ENCODE peak calls at places on chromosomes 3 and 15, in six cellular contexts. N is mesendoderm, U is neuronal stem cell, T is IMR-90, P is mesenchymal stem cell, Y is H1. R is an unnamed sample.

GRCh38 chr15:35533130-35534110 is 12.5 kb downstream of the DPH6 start:
- DNase-seq in N (no peak), U (no peak), T (peak; percentile 85), P (peak; percentile 24), Y (no peak), R (no peak)

GRCh38 chr3:99400352-99400751 is 238.0 kb upstream of the COL8A1 start:
- DNase-seq in N (no peak), U (no peak), T (no peak), P (no peak), Y (no peak), R (no peak)

GRCh38 chr3:89145995-89146394 is 38.6 kb downstream of the EPHA3 start:
- DNase-seq in N (peak; percentile 40), U (no peak), T (peak; percentile 86), P (peak; percentile 90), Y (no peak), R (peak; percentile 6)

GRCh38 chr3:184491011-184491576 is 70.5 kb upstream of the EPHB3 start:
- DNase-seq in N (no peak), U (no peak), T (no peak), P (no peak), Y (no peak), R (no peak)

GRCh38 chr15:84023636-84024035 is 211.9 kb upstream of the GOLGA6L4 start:
- DNase-seq in N (peak; percentile 57), U (no peak), T (peak; percentile 45), P (peak; percentile 8), Y (peak; percentile 48), R (peak; percentile 41)

GRCh38 chr15:77009646-77010311 is 14.9 kb downstream of the PSTPIP1 start:
- DNase-seq in N (no peak), U (no peak), T (peak; percentile 14), P (no peak), Y (no peak), R (no peak)

GRCh38 chr3:97579365-97579764 is 185.2 kb upstream of the ARL6 start:
- DNase-seq in N (no peak), U (no peak), T (no peak), P (no peak), Y (no peak), R (no peak)

GRCh38 chr3:79204351-79204750 is 563.4 kb downstream of the ROBO1 start:
- DNase-seq in N (no peak), U (peak; percentile 20), T (no peak), P (no peak), Y (no peak), R (no peak)

GRCh38 chr3:155424041-155424605 is 130.6 kb upstream of the STRIT1 start:
- DNase-seq in N (peak; percentile 64), U (no peak), T (no peak), P (no peak), Y (no peak), R (peak; percentile 96)

GRCh38 chr3:172600644-172601065 is 77.4 kb upstream of the TNFSF10 start:
- DNase-seq in N (no peak), U (no peak), T (no peak), P (no peak), Y (no peak), R (no peak)

GRCh38 chr3:36944012-36944640 is 728 bp downstream of the TRANK1 start:
- DNase-seq in N (peak; percentile 81), U (peak; percentile 54), T (peak; percentile 59), P (peak; percentile 70), Y (no peak), R (peak; percentile 48)

GRCh38 chr3:146163584-146163983 is 2.6 kb upstream of the PLOD2 start:
- DNase-seq in N (no peak), U (no peak), T (peak; percentile 94), P (peak; percentile 64), Y (no peak), R (no peak)

GRCh38 chr15:78206326-78207109 is 27.8 kb downstream of the ACSBG1 start:
- DNase-seq in N (peak; percentile 48), U (no peak), T (peak; percentile 14), P (no peak), Y (peak; percentile 42), R (no peak)

GRCh38 chr3:41581700-41582099 is 380.2 kb downstream of the ULK4 start:
- DNase-seq in N (no peak), U (no peak), T (no peak), P (no peak), Y (no peak), R (no peak)

GRCh38 chr15:85615930-85616329 is 178.8 kb downstream of the KLHL25 start:
- DNase-seq in N (peak; percentile 78), U (no peak), T (peak; percentile 52), P (peak; percentile 71), Y (no peak), R (no peak)

GRCh38 chr3:105764378-105765376 is 104.1 kb downstream of the CBLB start:
- DNase-seq in N (no peak), U (no peak), T (no peak), P (no peak), Y (no peak), R (no peak)

GRCh38 chr3:56986347-56986746 is 74.1 kb upstream of the SPATA12 start:
- DNase-seq in N (no peak), U (no peak), T (no peak), P (no peak), Y (no peak), R (no peak)

GRCh38 chr3:69823710-69824109 is 84.4 kb downstream of the MITF start:
- DNase-seq in N (no peak), U (no peak), T (peak; percentile 53), P (no peak), Y (no peak), R (no peak)

GRCh38 chr3:14511971-14512943 is 27.9 kb downstream of the GRIP2 start:
- DNase-seq in N (no peak), U (no peak), T (no peak), P (no peak), Y (no peak), R (no peak)

GRCh38 chr3:37458162-37458895 is 283.9 kb upstream of the LRRFIP2 start:
- DNase-seq in N (peak; percentile 84), U (no peak), T (no peak), P (no peak), Y (no peak), R (no peak)

GRCh38 chr15:55710286-55710685 is 32.7 kb downstream of the PRTG start:
- DNase-seq in N (no peak), U (no peak), T (no peak), P (no peak), Y (no peak), R (no peak)

GRCh38 chr3:13850161-13850945 is 29.5 kb downstream of the WNT7A start:
- DNase-seq in N (peak; percentile 97), U (no peak), T (no peak), P (no peak), Y (no peak), R (peak; percentile 99)

DNA sequence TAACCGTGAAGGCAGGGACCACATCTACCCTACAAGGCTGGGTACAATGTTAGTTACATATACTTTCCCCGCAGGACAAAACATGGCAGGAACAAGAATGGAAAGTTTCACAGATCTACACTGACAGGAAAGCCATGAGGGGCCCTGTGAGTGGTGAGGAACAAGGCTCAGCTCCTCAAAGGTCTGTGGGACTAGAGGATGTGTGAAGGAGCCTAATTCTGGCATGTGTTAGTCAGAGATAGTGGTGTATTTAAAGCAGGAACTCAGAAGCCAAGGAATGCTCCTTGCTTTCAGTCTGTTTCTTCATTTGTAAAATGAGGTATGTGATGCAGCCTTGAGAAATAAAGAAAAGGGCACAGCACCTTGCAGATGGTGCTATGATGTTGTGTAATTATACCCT is 25.1 kb downstream of the ETV5 start:
- DNase-seq in N (peak; percentile 76), U (no peak), T (peak; percentile 42), P (no peak), Y (no peak), R (no peak)
- H3K27ac ChIP-seq in N (no peak overlapping the region), U (no peak overlapping the region), T (no peak overlapping the region), P (no peak overlapping the region), Y (no peak overlapping the region), R (no peak overlapping the region)

DNA sequence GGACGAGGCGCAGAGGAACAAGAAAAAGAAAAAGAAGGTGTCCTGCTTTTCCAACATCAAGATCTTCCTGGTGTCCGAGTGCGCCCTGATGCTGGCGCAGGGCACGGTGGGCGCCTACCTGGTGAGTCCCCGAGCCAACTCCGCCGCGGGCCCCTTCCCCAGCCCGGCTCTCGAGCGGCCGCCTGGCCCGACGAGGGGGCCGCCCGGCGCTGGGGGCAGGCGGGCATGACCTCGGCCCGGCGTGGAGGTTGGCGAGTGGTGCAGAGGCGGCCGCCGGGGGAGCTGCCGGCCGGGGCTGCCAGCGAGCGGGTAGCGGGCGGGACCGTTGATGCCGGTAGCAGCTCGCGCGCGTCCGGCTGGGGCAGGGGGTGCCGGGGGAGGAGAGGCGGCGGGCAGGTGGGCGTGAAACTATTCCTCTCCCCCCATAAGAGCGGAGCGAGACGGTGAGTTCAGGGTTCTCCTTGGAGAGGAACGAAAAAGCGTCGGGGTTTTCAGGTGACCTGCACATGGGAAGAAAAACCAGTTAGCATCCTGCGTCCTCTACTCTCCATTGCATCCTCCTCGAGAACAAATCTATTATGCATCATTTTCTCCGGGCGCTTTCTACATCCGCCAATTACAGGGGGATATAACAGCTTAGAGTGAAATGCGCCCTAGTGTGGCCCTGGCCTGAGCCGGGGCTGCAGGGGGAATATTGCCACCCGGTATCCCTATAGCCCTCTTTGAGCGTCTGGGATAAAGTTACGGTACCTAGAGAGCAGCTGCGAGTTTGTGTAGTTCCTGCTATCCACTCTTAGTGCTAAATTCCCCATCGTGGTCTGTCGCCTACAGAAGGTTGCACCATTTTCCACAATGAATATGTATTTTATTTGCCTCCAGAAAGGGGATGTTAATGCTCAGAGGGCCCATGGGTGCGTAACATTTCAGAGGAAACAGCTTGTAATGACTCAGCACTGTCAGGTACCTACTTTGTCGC is 748 bp downstream of the SLCO3A1 start:
- DNase-seq in N (peak; percentile 57), U (peak; percentile 43), T (no peak), P (no peak), Y (peak; percentile 63), R (no peak)
- H3K18ac ChIP-seq in N (peak overlapping the region; percentile 22), U (peak overlapping the region; percentile 83), T (no peak overlapping the region), P (no peak overlapping the region), Y (no peak overlapping the region), R (no peak overlapping the region)

DNA sequence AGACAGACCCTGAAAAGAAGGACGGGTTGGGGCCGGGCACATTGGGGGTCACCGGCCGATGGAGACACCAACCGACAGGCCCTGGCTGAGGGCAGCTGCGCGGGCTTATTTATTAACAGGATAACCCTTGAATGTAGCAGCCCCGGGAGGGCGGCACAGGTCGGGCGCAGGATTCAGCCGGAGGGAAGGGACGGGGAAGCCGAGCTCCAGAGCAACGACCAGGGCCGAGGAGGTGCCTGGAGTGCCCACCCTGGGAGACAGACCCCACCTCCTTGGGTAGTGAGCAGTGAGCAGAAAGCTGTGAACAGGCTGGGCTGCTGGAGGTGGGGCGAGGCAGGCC is 2.2 kb upstream of the LSMEM2 start:
- DNase-seq in N (no peak), U (no peak), T (no peak), P (no peak), Y (no peak), R (no peak)
- H3K36me3 ChIP-seq in N (no peaks in the 10 kb centered on the region), U (no peaks in the 10 kb centered on the region), T (peaks cover 18% of the 10 kb centered on the region), P (peaks cover 5% of the 10 kb centered on the region), Y (no peaks in the 10 kb centered on the region), R (no peaks in the 10 kb centered on the region)

GRCh38 chr15:88377509-88377908 is 89.7 kb downstream of the MRPL46 start:
- DNase-seq in N (no peak), U (no peak), T (no peak), P (no peak), Y (no peak), R (no peak)

GRCh38 chr15:88382482-88382983 is 84.7 kb downstream of the MRPL46 start:
- DNase-seq in N (no peak), U (no peak), T (no peak), P (no peak), Y (no peak), R (no peak)

GRCh38 chr15:88376574-88377174 is 90.5 kb downstream of the MRPL46 start:
- DNase-seq in N (no peak), U (no peak), T (peak; percentile 54), P (no peak), Y (no peak), R (peak; percentile 87)

GRCh38 chr15:88375234-88375926 is 91.8 kb downstream of the MRPL46 start:
- DNase-seq in N (peak; percentile 70), U (peak; percentile 8), T (peak; percentile 74), P (no peak), Y (peak; percentile 41), R (peak; percentile 30)

GRCh38 chr15:88378259-88378658 is 88.9 kb downstream of the MRPL46 start:
- DNase-seq in N (no peak), U (no peak), T (peak; percentile 37), P (no peak), Y (no peak), R (peak; percentile 89)
- H3K27ac ChIP-seq in N (no peak overlapping the region), U (no peak overlapping the region), T (no peak overlapping the region), P (no peak overlapping the region), Y (no peak overlapping the region), R (no peak overlapping the region)